ENCODE peak calls at places on chromosomes 2 and 18, in six cellular contexts. A, R, L, B, Q and F are unnamed samples. For H3K4me1, the result is how much of the 10 kb centered on the place peaks cover.

GRCh38 chr2:11270891-11271290 is 73.5 kb downstream of the ROCK2 start:
- DNase-seq in A (no peak), R (no peak), L (no peak), B (no peak), Q (no peak), F (no peak)

GRCh38 chr2:190804182-190804795 is 76.3 kb upstream of the GLS start:
- DNase-seq in A (no peak), R (no peak), L (no peak), B (peak), Q (peak), F (no peak)

GRCh38 chr2:181616715-181617114 is 40.2 kb downstream of the CERKL start:
- DNase-seq in A (no peak), R (no peak), L (no peak), B (no peak), Q (no peak), F (no peak)

GRCh38 chr2:150410809-150411208 is 76.7 kb downstream of the RND3 start:
- DNase-seq in A (no peak), R (no peak), L (no peak), B (peak), Q (no peak), F (no peak)

GRCh38 chr2:241810304-241811208 is 1.6 kb downstream of the NEU4 start:
- DNase-seq in A (no peak), R (peak), L (peak), B (no peak), Q (no peak), F (no peak)

GRCh38 chr2:110114007-110114591 is 1.5 kb downstream of the MALL start:
- DNase-seq in A (no peak), R (peak), L (peak), B (peak), Q (no peak), F (no peak)

GRCh38 chr2:170142502-170142901 is 35.4 kb upstream of the MYO3B start:
- DNase-seq in A (no peak), R (no peak), L (no peak), B (no peak), Q (no peak), F (no peak)

GRCh38 chr2:122927217-122927616 is 1097.9 kb upstream of the CNTNAP5 start:
- DNase-seq in A (no peak), R (no peak), L (no peak), B (no peak), Q (no peak), F (no peak)

GRCh38 chr2:95525294-95526035 is 40.9 kb upstream of the TRIM43B start:
- DNase-seq in A (peak), R (no peak), L (peak), B (no peak), Q (no peak), F (no peak)

GRCh38 chr18:62485684-62486083 is 37.1 kb upstream of the ZCCHC2 start:
- DNase-seq in A (peak), R (no peak), L (no peak), B (peak), Q (no peak), F (no peak)

GRCh38 chr2:201070966-201071304 is 536 bp downstream of the HYCC2 start:
- DNase-seq in A (no peak), R (no peak), L (no peak), B (peak), Q (no peak), F (no peak)

GRCh38 chr2:78411284-78411683 is 614.2 kb upstream of the REG3G start:
- DNase-seq in A (no peak), R (no peak), L (no peak), B (no peak), Q (no peak), F (no peak)

GRCh38 chr2:227188292-227188691 is 23.9 kb downstream of the COL4A3 start:
- DNase-seq in A (no peak), R (no peak), L (no peak), B (peak), Q (no peak), F (no peak)

GRCh38 chr2:96341641-96342040 is 6.1 kb downstream of the NCAPH start:
- DNase-seq in A (no peak), R (no peak), L (no peak), B (no peak), Q (no peak), F (no peak)

GRCh38 chr2:72562451-72563153 is 263.2 kb downstream of the EXOC6B start:
- DNase-seq in A (no peak), R (no peak), L (no peak), B (no peak), Q (no peak), F (no peak)

GRCh38 chr2:205539603-205540002 is 142.7 kb upstream of the NRP2 start:
- DNase-seq in A (no peak), R (no peak), L (no peak), B (peak), Q (no peak), F (no peak)

GRCh38 chr2:19028617-19029016 is 329.8 kb downstream of the OSR1 start:
- DNase-seq in A (no peak), R (no peak), L (no peak), B (no peak), Q (no peak), F (no peak)

GRCh38 chr2:222861411-222862067 is 703 bp downstream of the ACSL3 start:
- DNase-seq in A (peak), R (peak), L (peak), B (no peak), Q (no peak), F (peak)

GRCh38 chr2:191018048-191018447 is 4.1 kb upstream of the STAT1 start:
- DNase-seq in A (no peak), R (no peak), L (no peak), B (no peak), Q (no peak), F (no peak)

GRCh38 chr2:240968731-240969624 is 29.4 kb upstream of the SNED1 start:
- DNase-seq in A (no peak), R (peak), L (no peak), B (no peak), Q (no peak), F (no peak)

GRCh38 chr2:126933707-126934106 is 35.0 kb downstream of the TEX51 start:
- DNase-seq in A (no peak), R (no peak), L (no peak), B (no peak), Q (no peak), F (no peak)

GRCh38 chr2:180124273-180124881 is 117.3 kb upstream of the CWC22 start:
- DNase-seq in A (no peak), R (no peak), L (no peak), B (peak), Q (peak), F (no peak)

GRCh38 chr2:223576873-223577272 is 25.3 kb downstream of the SCG2 start:
- DNase-seq in A (no peak), R (no peak), L (no peak), B (peak), Q (peak), F (peak)

GRCh38 chr2:240325654-240326031 is 109.8 kb upstream of the GPC1 start:
- DNase-seq in A (no peak), R (no peak), L (no peak), B (no peak), Q (peak), F (peak)

GRCh38 chr18:36381075-36381474 is 83.6 kb downstream of the FHOD3 start:
- DNase-seq in A (no peak), R (no peak), L (no peak), B (no peak), Q (no peak), F (no peak)

GRCh38 chr2:113225505-113226259 is 51.9 kb downstream of the PSD4 start:
- DNase-seq in A (no peak), R (no peak), L (no peak), B (peak), Q (no peak), F (no peak)

GRCh38 chr2:74481961-74482800 is 617 bp downstream of the CCDC142 start:
- DNase-seq in A (no peak), R (no peak), L (peak), B (no peak), Q (no peak), F (no peak)

GRCh38 chr2:68435605-68436004 is 31.5 kb downstream of the FBXO48 start:
- DNase-seq in A (no peak), R (no peak), L (no peak), B (no peak), Q (no peak), F (no peak)

GRCh38 chr2:152743004-152743403 is 24.6 kb downstream of the ARL6IP6 start:
- DNase-seq in A (no peak), R (no peak), L (no peak), B (peak), Q (no peak), F (no peak)

GRCh38 chr2:237171396-237171795 is 85.7 kb downstream of the COPS8 start:
- DNase-seq in A (no peak), R (no peak), L (no peak), B (peak), Q (peak), F (peak)

GRCh38 chr2:7692657-7693161 is 775.5 kb downstream of the RNF144A start:
- DNase-seq in A (no peak), R (peak), L (no peak), B (peak), Q (peak), F (no peak)

GRCh38 chr2:211085056-211085680 is 528.8 kb downstream of the CPS1 start:
- DNase-seq in A (no peak), R (no peak), L (no peak), B (peak), Q (peak), F (no peak)

GRCh38 chr2:235498556-235499305 is 4.9 kb downstream of the AGAP1 start:
- DNase-seq in A (no peak), R (no peak), L (no peak), B (peak), Q (no peak), F (no peak)

GRCh38 chr2:205197468-205198129 is 484.7 kb upstream of the NRP2 start:
- DNase-seq in A (no peak), R (no peak), L (no peak), B (no peak), Q (no peak), F (no peak)

GRCh38 chr2:191020742-191021381 is 6.9 kb upstream of the STAT1 start:
- DNase-seq in A (peak), R (peak), L (peak), B (peak), Q (peak), F (no peak)

GRCh38 chr2:108919571-108920373 is 69.2 kb downstream of the EDAR start:
- DNase-seq in A (peak), R (no peak), L (peak), B (no peak), Q (no peak), F (no peak)

GRCh38 chr2:215880970-215881369 is 132.4 kb downstream of the MREG start:
- DNase-seq in A (no peak), R (no peak), L (no peak), B (no peak), Q (no peak), F (no peak)

GRCh38 chr2:216246741-216247140 is 125.5 kb downstream of the MARCHF4 start:
- DNase-seq in A (no peak), R (no peak), L (no peak), B (no peak), Q (no peak), F (no peak)

GRCh38 chr2:2273421-2273820 is 57.7 kb downstream of the MYT1L start:
- DNase-seq in A (no peak), R (no peak), L (no peak), B (no peak), Q (no peak), F (no peak)

GRCh38 chr18:27250471-27250870 is 65.4 kb upstream of the CHST9 start:
- DNase-seq in A (no peak), R (no peak), L (no peak), B (no peak), Q (no peak), F (no peak)
- TF ChIP-seq EP300 in A (no peak), R (no peak), L (no peak), B (no peak), Q (no peak), F (no peak)

GRCh38 chr2:233882353-233882752 is 14.2 kb upstream of the MSL3B start:
- DNase-seq in A (no peak), R (no peak), L (no peak), B (peak), Q (no peak), F (no peak)
- H3K4me1 ChIP-seq in A (under half), R (under half), L (under half), B (under half), Q (under half), F (under half)

GRCh38 chr2:37566517-37566961 is 104.9 kb downstream of the CDC42EP3 start:
- DNase-seq in A (no peak), R (no peak), L (no peak), B (no peak), Q (peak), F (no peak)

GRCh38 chr2:37569131-37569530 is 102.3 kb downstream of the CDC42EP3 start:
- DNase-seq in A (no peak), R (no peak), L (no peak), B (no peak), Q (no peak), F (no peak)

GRCh38 chr2:37570773-37571570 is 100.5 kb downstream of the CDC42EP3 start:
- DNase-seq in A (no peak), R (peak), L (no peak), B (peak), Q (no peak), F (no peak)

GRCh38 chr2:37569986-37570688 is 101.3 kb downstream of the CDC42EP3 start:
- DNase-seq in A (no peak), R (no peak), L (no peak), B (no peak), Q (no peak), F (no peak)

DNA sequence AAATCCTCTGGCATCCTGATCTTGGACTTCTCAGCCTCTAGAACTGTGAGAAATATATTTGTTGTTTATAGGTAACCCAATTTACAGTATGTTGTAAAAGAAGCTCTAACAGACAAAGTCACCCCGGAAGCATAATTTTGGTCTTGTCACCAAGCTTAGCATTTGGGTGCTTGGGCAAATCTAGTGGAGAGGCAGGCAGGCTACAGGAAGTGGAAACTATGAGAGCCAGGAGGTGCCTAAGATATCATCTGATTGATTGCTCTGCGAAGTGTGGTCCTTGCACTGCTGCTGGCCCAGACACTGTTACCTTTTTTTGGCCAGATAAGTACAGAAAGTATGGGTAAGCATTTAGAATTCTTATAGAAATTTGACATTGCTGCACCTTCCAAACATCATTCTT is 102.9 kb downstream of the CDC42EP3 start:
- DNase-seq in A (no peak), R (no peak), L (no peak), B (no peak), Q (no peak), F (no peak)
- TF ChIP-seq EP300 in A (no peak), R (no peak), L (no peak), B (no peak), Q (no peak), F (no peak)

GRCh38 chr2:64143154-64144056 is 815 bp downstream of the PELI1 start:
- DNase-seq in A (no peak), R (no peak), L (no peak), B (peak), Q (no peak), F (no peak)

GRCh38 chr2:64142817-64143153 is 1.4 kb downstream of the PELI1 start:
- DNase-seq in A (no peak), R (no peak), L (no peak), B (no peak), Q (no peak), F (no peak)

GRCh38 chr2:64137996-64138395 is 6.2 kb downstream of the PELI1 start:
- DNase-seq in A (no peak), R (peak), L (no peak), B (no peak), Q (no peak), F (no peak)

GRCh38 chr2:64141711-64142405 is 2.4 kb downstream of the PELI1 start:
- DNase-seq in A (no peak), R (no peak), L (no peak), B (no peak), Q (no peak), F (no peak)

GRCh38 chr2:64140665-64141064 is 3.6 kb downstream of the PELI1 start:
- DNase-seq in A (no peak), R (no peak), L (no peak), B (no peak), Q (no peak), F (no peak)
- H3K4me1 ChIP-seq in A (half or more), R (half or more), L (under half), B (under half), Q (under half), F (under half)

GRCh38 chr2:97675714-97676113 is 6.2 kb downstream of the C2orf92 start:
- DNase-seq in A (no peak), R (no peak), L (no peak), B (no peak), Q (no peak), F (no peak)

GRCh38 chr2:97673915-97674283 is 4.4 kb downstream of the C2orf92 start:
- DNase-seq in A (no peak), R (no peak), L (no peak), B (no peak), Q (no peak), F (no peak)

GRCh38 chr2:97671526-97671925 is 2.0 kb downstream of the C2orf92 start:
- DNase-seq in A (no peak), R (no peak), L (no peak), B (no peak), Q (no peak), F (no peak)

GRCh38 chr2:97674396-97674795 is 4.9 kb downstream of the C2orf92 start:
- DNase-seq in A (no peak), R (no peak), L (no peak), B (no peak), Q (no peak), F (no peak)

GRCh38 chr2:97673187-97673914 is 3.8 kb downstream of the C2orf92 start:
- DNase-seq in A (no peak), R (no peak), L (no peak), B (no peak), Q (no peak), F (no peak)
- TF ChIP-seq EP300 in A (no peak), R (no peak), L (no peak), B (no peak), Q (no peak), F (no peak)

GRCh38 chr2:102356741-102357140 is 1.1 kb downstream of the IL18R1 start:
- DNase-seq in A (no peak), R (no peak), L (no peak), B (no peak), Q (no peak), F (no peak)

GRCh38 chr2:102359527-102359926 is 3.9 kb downstream of the IL18R1 start:
- DNase-seq in A (no peak), R (no peak), L (no peak), B (no peak), Q (no peak), F (no peak)

GRCh38 chr2:102356381-102356712 is 751 bp downstream of the IL18R1 start:
- DNase-seq in A (no peak), R (no peak), L (no peak), B (no peak), Q (no peak), F (no peak)

GRCh38 chr2:102357975-102358374 is 2.4 kb downstream of the IL18R1 start:
- DNase-seq in A (no peak), R (no peak), L (no peak), B (no peak), Q (no peak), F (no peak)

GRCh38 chr2:102358496-102358895 is 2.9 kb downstream of the IL18R1 start:
- DNase-seq in A (no peak), R (no peak), L (no peak), B (no peak), Q (no peak), F (no peak)
- H3K4me1 ChIP-seq in A (under half), R (under half), L (under half), B (under half), Q (under half), F (under half)